ENCODE peak calls at places on chromosomes 1 and 21, in seven cellular contexts. B, V, O, S, Y, J and M are unnamed samples.

GRCh38 chr1:220889848-220890287 is 10.6 kb downstream of the HLX start:
- DNase-seq in B (no peak), Y (no peak), J (no peak), V (no peak), O (no peak), S (no peak), M (no peak)

GRCh38 chr1:77536813-77537212 is 145.6 kb downstream of the ZZZ3 start:
- DNase-seq in J (peak; percentile 92), Y (no peak), S (peak; percentile 88), O (no peak), V (no peak), B (no peak), M (no peak)

GRCh38 chr1:76281306-76281705 is 206.8 kb downstream of the ST6GALNAC3 start:
- DNase-seq in B (no peak), J (no peak), V (no peak), Y (no peak), O (no peak), S (no peak), M (peak; percentile 12)

GRCh38 chr1:226400519-226401406 is 7.1 kb downstream of the PARP1 start:
- DNase-seq in B (peak; percentile 40), V (no peak), S (no peak), J (no peak), Y (no peak), O (no peak), M (no peak)

GRCh38 chr21:36704281-36704957 is 5.5 kb downstream of the SIM2 start:
- DNase-seq in S (no peak), B (peak; percentile 44), Y (no peak), V (no peak), J (no peak), O (no peak), M (no peak)

GRCh38 chr1:71834570-71835441 is 447.5 kb downstream of the NEGR1 start:
- DNase-seq in J (no peak), Y (peak; percentile 35), O (no peak), S (no peak), V (no peak), B (no peak), M (no peak)

GRCh38 chr1:38990401-38990745 is 703 bp upstream of the AKIRIN1 start:
- DNase-seq in S (peak; percentile 13), B (no peak), O (no peak), V (no peak), Y (peak; percentile 23), J (no peak), M (no peak)

GRCh38 chr1:228397966-228398365 is 8.7 kb downstream of the TRIM11 start:
- DNase-seq in Y (no peak), O (no peak), V (no peak), S (no peak), J (no peak), B (no peak), M (no peak)

GRCh38 chr1:24918370-24918769 is 11.7 kb downstream of the RUNX3 start:
- DNase-seq in S (no peak), B (no peak), V (no peak), O (no peak), J (no peak), Y (no peak), M (no peak)

GRCh38 chr1:93275634-93276295 is 69.9 kb upstream of the DR1 start:
- DNase-seq in S (no peak), Y (peak; percentile 52), J (no peak), O (no peak), V (no peak), B (no peak), M (no peak)

GRCh38 chr1:115227683-115228082 is 110.4 kb downstream of the NGF start:
- DNase-seq in B (no peak), Y (no peak), J (no peak), S (no peak), O (no peak), V (no peak), M (no peak)

GRCh38 chr1:15627343-15627988 is 10.2 kb downstream of the DDI2 start:
- DNase-seq in B (no peak), Y (no peak), J (no peak), S (no peak), V (no peak), O (no peak), M (no peak)

GRCh38 chr1:28280961-28281360 is 21.6 kb downstream of the SESN2 start:
- DNase-seq in Y (no peak), O (no peak), B (no peak), V (no peak), S (no peak), J (no peak), M (no peak)

GRCh38 chr1:28306550-28306949 is 22.3 kb upstream of the MED18 start:
- DNase-seq in J (no peak), V (no peak), B (no peak), S (no peak), Y (no peak), O (no peak), M (no peak)

GRCh38 chr1:165903672-165904071 is 76.3 kb downstream of the UCK2 start:
- DNase-seq in B (no peak), J (no peak), O (no peak), S (peak; percentile 81), Y (no peak), V (no peak), M (no peak)

GRCh38 chr1:15919316-15919715 is 56.6 kb downstream of the ZBTB17 start:
- DNase-seq in O (no peak), Y (no peak), J (peak; percentile 33), V (no peak), S (peak; percentile 72), B (no peak), M (no peak)

GRCh38 chr1:157089789-157090188 is 9.8 kb downstream of the ETV3L start:
- DNase-seq in S (no peak), O (no peak), B (no peak), V (no peak), Y (no peak), J (no peak), M (no peak)

GRCh38 chr1:5897281-5897680 is 94.9 kb downstream of the NPHP4 start:
- DNase-seq in J (no peak), V (no peak), O (peak; percentile 12), B (no peak), S (no peak), Y (no peak), M (no peak)

GRCh38 chr1:5507340-5507739 is 484.9 kb downstream of the NPHP4 start:
- DNase-seq in S (no peak), B (no peak), O (no peak), V (no peak), Y (no peak), J (no peak), M (no peak)

GRCh38 chr1:178379807-178380206 is 117.0 kb downstream of the CLEC20A start:
- DNase-seq in J (no peak), B (no peak), O (no peak), S (no peak), V (no peak), Y (no peak), M (no peak)

GRCh38 chr1:5731110-5731423 is 261.2 kb downstream of the NPHP4 start:
- DNase-seq in V (no peak), J (no peak), Y (no peak), O (no peak), S (no peak), B (no peak), M (no peak)

DNA sequence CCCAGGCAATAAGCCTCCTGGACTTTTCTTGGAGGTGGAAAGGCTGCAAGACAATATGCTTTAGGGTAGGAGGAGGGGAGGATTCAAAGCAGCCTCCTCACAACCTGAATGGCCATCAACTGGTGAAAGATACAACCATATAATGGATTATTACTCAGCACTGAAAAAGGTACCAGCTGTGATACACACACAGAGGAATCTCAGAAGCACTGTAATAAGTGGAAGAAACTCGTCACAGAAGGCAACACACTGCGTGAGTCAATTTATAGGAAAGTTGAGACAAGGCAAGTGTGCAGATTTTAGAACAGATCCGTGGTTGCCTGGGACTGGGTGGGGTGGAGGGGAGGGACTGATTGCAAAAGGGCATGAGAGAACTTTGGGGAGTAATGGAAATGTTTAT is 64.9 kb upstream of the ZBTB40 start:
- DNase-seq in O (no peak), V (no peak), Y (no peak), B (no peak), J (no peak), S (no peak), M (no peak)
- H3K27ac ChIP-seq in O (no peak overlapping the region), V (no peak overlapping the region), Y (no peak overlapping the region), B (no peak overlapping the region), J (no peak overlapping the region), S (no peak overlapping the region), M (no peak overlapping the region)

DNA sequence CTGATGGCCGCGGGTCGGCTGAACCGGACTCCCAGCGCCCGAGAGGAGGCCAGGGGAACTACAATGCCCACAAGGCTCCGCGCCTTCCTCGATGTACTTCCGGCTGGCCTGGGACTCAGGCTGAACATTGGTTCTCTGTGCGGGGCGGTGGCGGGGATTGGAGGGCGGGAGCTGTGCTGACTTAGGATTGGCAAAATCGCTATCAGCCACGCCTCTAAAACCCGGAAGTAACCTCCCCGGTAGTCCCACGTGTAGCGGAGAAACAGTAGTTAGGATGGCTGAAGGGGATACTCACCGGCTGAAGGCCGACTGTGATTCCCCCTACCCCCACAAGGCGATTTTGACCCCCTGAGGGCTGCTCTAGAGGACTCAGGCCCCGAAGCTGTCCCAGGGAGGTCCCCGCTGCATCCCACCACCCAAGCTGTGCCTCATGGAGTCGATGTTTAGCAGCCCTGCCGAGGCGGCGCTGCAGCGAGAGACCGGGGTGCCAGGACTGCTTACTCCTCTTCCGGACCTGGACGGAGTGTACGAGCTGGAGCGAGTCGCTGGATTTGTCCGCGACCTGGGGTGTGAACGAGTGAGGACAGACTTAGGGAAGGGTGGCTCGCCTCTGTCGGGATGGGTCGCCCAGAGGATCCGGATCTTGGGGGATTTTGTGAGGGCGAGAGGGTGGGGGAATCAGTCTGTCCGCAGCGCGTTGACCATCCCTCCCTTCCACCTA is at the start of gene DPH2:
- DNase-seq in V (peak; percentile 96), S (peak; percentile 98), O (peak; percentile 90), Y (peak; percentile 97), J (peak; percentile 91), B (peak; percentile 94), M (peak; percentile 98)
- H3K27ac ChIP-seq in V (no peak within 1 kb of the TSS), S (peak within 1 kb of the TSS; percentile 54), O (no peak within 1 kb of the TSS), Y (no peak within 1 kb of the TSS), J (no peak within 1 kb of the TSS), B (peak within 1 kb of the TSS; percentile 50), M (peak within 1 kb of the TSS; percentile 67)

GRCh38 chr1:239815074-239815473 is 276.6 kb upstream of the FMN2 start:
- DNase-seq in J (no peak), O (no peak), Y (no peak), B (no peak), S (no peak), V (no peak), M (no peak)
- H3K27ac ChIP-seq in J (no peak overlapping the region), O (no peak overlapping the region), Y (no peak overlapping the region), B (no peak overlapping the region), S (peak overlapping the region; percentile 78), V (peak overlapping the region; percentile 90), M (no peak overlapping the region)

GRCh38 chr21:44940116-44940631 is 345 bp downstream of the SLX9 start:
- DNase-seq in O (no peak), B (no peak), Y (no peak), V (no peak), S (no peak), J (no peak), M (no peak)

GRCh38 chr21:44939532-44940115 is at the start of gene SLX9:
- DNase-seq in V (peak; percentile 79), O (peak; percentile 78), Y (peak; percentile 92), S (peak; percentile 85), J (peak; percentile 47), B (peak; percentile 90), M (peak; percentile 58)

GRCh38 chr21:44942566-44942965 is 2.7 kb downstream of the SLX9 start:
- DNase-seq in J (no peak), Y (no peak), O (no peak), S (no peak), V (no peak), B (no peak), M (no peak)

GRCh38 chr21:44941567-44941966 is 1.7 kb downstream of the SLX9 start:
- DNase-seq in B (no peak), Y (no peak), V (no peak), J (no peak), S (no peak), O (no peak), M (no peak)

GRCh38 chr21:44938976-44939531 is 775 bp upstream of the SLX9 start:
- DNase-seq in O (no peak), Y (no peak), J (no peak), B (no peak), V (no peak), S (no peak), M (no peak)
- H3K27ac ChIP-seq in O (no peak overlapping the region), Y (peak overlapping the region; percentile 62), J (no peak overlapping the region), B (peak overlapping the region; percentile 56), V (no peak overlapping the region), S (peak overlapping the region; percentile 78), M (peak overlapping the region; percentile 58)